ENCODE peak calls at places on chromosome 2, in four cellular contexts. D, M, P and L are unnamed samples.

GRCh38 chr2:180279581-180279980 is 272.5 kb upstream of the CWC22 start:
- DNase-seq in M (no peak), P (no peak), D (no peak), L (no peak)

GRCh38 chr2:110674620-110675555 is 3.0 kb downstream of the BUB1 start:
- DNase-seq in D (peak; percentile 64), P (peak; percentile 64), M (no peak), L (no peak)

GRCh38 chr2:70664525-70664924 is 103.5 kb downstream of the ADD2 start:
- DNase-seq in D (no peak), P (no peak), M (no peak), L (no peak)

GRCh38 chr2:196925445-196925767 is 1.1 kb downstream of the PGAP1 start:
- DNase-seq in P (no peak), D (peak; percentile 27), M (no peak), L (peak; percentile 12)

GRCh38 chr2:65456074-65456473 is 23.7 kb upstream of the SPRED2 start:
- DNase-seq in D (peak; percentile 45), M (no peak), P (no peak), L (no peak)

GRCh38 chr2:212845941-212846340 is 305.5 kb downstream of the IKZF2 start:
- DNase-seq in M (no peak), P (no peak), D (peak; percentile 34), L (no peak)

GRCh38 chr2:176094307-176094706 is 1.8 kb downstream of the HOXD13 start:
- DNase-seq in M (no peak), P (no peak), D (no peak), L (no peak)

GRCh38 chr2:53422979-53423378 is 344.6 kb upstream of the CHAC2 start:
- DNase-seq in M (peak; percentile 49), P (no peak), D (peak; percentile 74), L (peak; percentile 44)

GRCh38 chr2:51657849-51658248 is 625.9 kb upstream of the NRXN1 start:
- DNase-seq in D (no peak), P (no peak), M (no peak), L (no peak)